ENCODE peak calls at places on chromosomes 3 and 15, in ten cellular contexts. One of them, this sample, is unnamed.

GRCh38 chr3:36696799-36697198 is 67.6 kb downstream of the DCLK3 start:
- DNase-seq in HFF-Myc: no peak
- DNase-seq in transverse colon: no peak
- DNase-seq in OCI-LY7: no peak
- DNase-seq in AG09309: no peak
- DNase-seq in body of pancreas: no peak
- DNase-seq in stomach: no peak
- DNase-seq in cardiac fibroblast: no peak
- DNase-seq in AG04450: no peak
- DNase-seq in cardiac muscle cell: no peak
- DNase-seq in this sample: no peak

GRCh38 chr15:67554580-67554979 is 12.1 kb downstream of the MAP2K5 start:
- DNase-seq in cardiac muscle cell: no peak
- DNase-seq in stomach: no peak
- DNase-seq in body of pancreas: no peak
- DNase-seq in OCI-LY7: no peak
- DNase-seq in AG09309: no peak
- DNase-seq in transverse colon: no peak
- DNase-seq in AG04450: no peak
- DNase-seq in cardiac fibroblast: no peak
- DNase-seq in HFF-Myc: no peak
- DNase-seq in this sample: no peak

GRCh38 chr3:38346584-38347410 is at the start of gene XYLB:
- DNase-seq in transverse colon: peak
- DNase-seq in stomach: peak
- DNase-seq in AG04450: peak
- DNase-seq in cardiac muscle cell: peak
- DNase-seq in AG09309: no peak
- DNase-seq in OCI-LY7: peak
- DNase-seq in HFF-Myc: no peak
- DNase-seq in cardiac fibroblast: peak
- DNase-seq in body of pancreas: peak
- DNase-seq in this sample: no peak

GRCh38 chr3:122576174-122576940 is 1.1 kb upstream of the PARP15 start:
- DNase-seq in transverse colon: no peak
- DNase-seq in cardiac muscle cell: no peak
- DNase-seq in cardiac fibroblast: no peak
- DNase-seq in AG04450: no peak
- DNase-seq in OCI-LY7: peak
- DNase-seq in stomach: no peak
- DNase-seq in body of pancreas: no peak
- DNase-seq in HFF-Myc: no peak
- DNase-seq in AG09309: no peak
- DNase-seq in this sample: no peak

GRCh38 chr3:58001979-58002378 is 6.2 kb upstream of the FLNB start:
- DNase-seq in AG04450: no peak
- DNase-seq in cardiac fibroblast: no peak
- DNase-seq in HFF-Myc: no peak
- DNase-seq in OCI-LY7: no peak
- DNase-seq in body of pancreas: no peak
- DNase-seq in cardiac muscle cell: no peak
- DNase-seq in AG09309: no peak
- DNase-seq in stomach: no peak
- DNase-seq in transverse colon: no peak
- DNase-seq in this sample: no peak

GRCh38 chr3:138082085-138082991 is 33.1 kb downstream of the DZIP1L start:
- DNase-seq in transverse colon: no peak
- DNase-seq in AG09309: peak
- DNase-seq in OCI-LY7: no peak
- DNase-seq in HFF-Myc: peak
- DNase-seq in cardiac fibroblast: peak
- DNase-seq in body of pancreas: no peak
- DNase-seq in AG04450: peak
- DNase-seq in stomach: peak
- DNase-seq in cardiac muscle cell: peak
- DNase-seq in this sample: no peak

GRCh38 chr3:23996058-23996457 is 51.0 kb downstream of the NR1D2 start:
- DNase-seq in cardiac fibroblast: no peak
- DNase-seq in AG09309: no peak
- DNase-seq in AG04450: peak
- DNase-seq in stomach: no peak
- DNase-seq in HFF-Myc: no peak
- DNase-seq in cardiac muscle cell: no peak
- DNase-seq in body of pancreas: no peak
- DNase-seq in transverse colon: no peak
- DNase-seq in OCI-LY7: no peak
- DNase-seq in this sample: no peak

GRCh38 chr3:136473716-136474326 is 223.7 kb downstream of the PCCB start:
- DNase-seq in cardiac muscle cell: peak
- DNase-seq in AG04450: peak
- DNase-seq in HFF-Myc: no peak
- DNase-seq in AG09309: peak
- DNase-seq in body of pancreas: no peak
- DNase-seq in cardiac fibroblast: peak
- DNase-seq in transverse colon: no peak
- DNase-seq in OCI-LY7: no peak
- DNase-seq in stomach: no peak
- DNase-seq in this sample: no peak

GRCh38 chr3:121574449-121574848 is 6.7 kb downstream of the ARGFX start:
- DNase-seq in cardiac muscle cell: peak
- DNase-seq in transverse colon: peak
- DNase-seq in OCI-LY7: no peak
- DNase-seq in stomach: peak
- DNase-seq in AG09309: no peak
- DNase-seq in HFF-Myc: no peak
- DNase-seq in AG04450: peak
- DNase-seq in cardiac fibroblast: peak
- DNase-seq in body of pancreas: peak
- DNase-seq in this sample: peak

GRCh38 chr3:110352841-110353595 is 718.6 kb upstream of the NECTIN3 start:
- DNase-seq in body of pancreas: no peak
- DNase-seq in HFF-Myc: no peak
- DNase-seq in transverse colon: no peak
- DNase-seq in OCI-LY7: no peak
- DNase-seq in stomach: no peak
- DNase-seq in AG09309: no peak
- DNase-seq in cardiac fibroblast: peak
- DNase-seq in AG04450: no peak
- DNase-seq in cardiac muscle cell: no peak
- DNase-seq in this sample: no peak

GRCh38 chr15:33424025-33424424 is 113.3 kb downstream of the RYR3 start:
- DNase-seq in stomach: no peak
- DNase-seq in AG04450: no peak
- DNase-seq in OCI-LY7: no peak
- DNase-seq in transverse colon: no peak
- DNase-seq in body of pancreas: no peak
- DNase-seq in cardiac muscle cell: no peak
- DNase-seq in AG09309: no peak
- DNase-seq in cardiac fibroblast: no peak
- DNase-seq in HFF-Myc: no peak
- DNase-seq in this sample: no peak

GRCh38 chr3:89527736-89528335 is 420.4 kb downstream of the EPHA3 start:
- DNase-seq in stomach: no peak
- DNase-seq in HFF-Myc: no peak
- DNase-seq in OCI-LY7: no peak
- DNase-seq in transverse colon: no peak
- DNase-seq in AG04450: no peak
- DNase-seq in cardiac fibroblast: no peak
- DNase-seq in body of pancreas: no peak
- DNase-seq in cardiac muscle cell: no peak
- DNase-seq in AG09309: no peak
- DNase-seq in this sample: no peak

GRCh38 chr3:65118912-65119499 is 431.2 kb upstream of the ADAMTS9 start:
- DNase-seq in stomach: no peak
- DNase-seq in AG04450: no peak
- DNase-seq in cardiac fibroblast: no peak
- DNase-seq in OCI-LY7: no peak
- DNase-seq in HFF-Myc: no peak
- DNase-seq in AG09309: no peak
- DNase-seq in transverse colon: no peak
- DNase-seq in body of pancreas: no peak
- DNase-seq in cardiac muscle cell: no peak
- DNase-seq in this sample: no peak

GRCh38 chr3:118938183-118938961 is 96.3 kb downstream of the IGSF11 start:
- DNase-seq in stomach: no peak
- DNase-seq in HFF-Myc: no peak
- DNase-seq in body of pancreas: no peak
- DNase-seq in cardiac muscle cell: peak
- DNase-seq in transverse colon: no peak
- DNase-seq in AG04450: no peak
- DNase-seq in cardiac fibroblast: peak
- DNase-seq in AG09309: no peak
- DNase-seq in OCI-LY7: no peak
- DNase-seq in this sample: peak

GRCh38 chr15:70353606-70354259 is 256.0 kb upstream of the TLE3 start:
- DNase-seq in cardiac muscle cell: no peak
- DNase-seq in transverse colon: no peak
- DNase-seq in AG09309: no peak
- DNase-seq in cardiac fibroblast: no peak
- DNase-seq in AG04450: no peak
- DNase-seq in HFF-Myc: no peak
- DNase-seq in OCI-LY7: no peak
- DNase-seq in stomach: peak
- DNase-seq in body of pancreas: no peak
- DNase-seq in this sample: no peak

GRCh38 chr3:189937302-189938255 is 183.1 kb downstream of the P3H2 start:
- DNase-seq in stomach: peak
- DNase-seq in cardiac fibroblast: peak
- DNase-seq in cardiac muscle cell: peak
- DNase-seq in HFF-Myc: peak
- DNase-seq in transverse colon: no peak
- DNase-seq in AG04450: peak
- DNase-seq in OCI-LY7: no peak
- DNase-seq in body of pancreas: no peak
- DNase-seq in AG09309: peak
- DNase-seq in this sample: peak

GRCh38 chr3:189941679-189942078 is 179.0 kb downstream of the P3H2 start:
- DNase-seq in cardiac muscle cell: peak
- DNase-seq in AG04450: no peak
- DNase-seq in transverse colon: no peak
- DNase-seq in HFF-Myc: no peak
- DNase-seq in stomach: peak
- DNase-seq in cardiac fibroblast: no peak
- DNase-seq in body of pancreas: peak
- DNase-seq in AG09309: no peak
- DNase-seq in OCI-LY7: no peak
- DNase-seq in this sample: peak

GRCh38 chr3:189942948-189943347 is 177.7 kb downstream of the P3H2 start:
- DNase-seq in AG09309: no peak
- DNase-seq in transverse colon: no peak
- DNase-seq in HFF-Myc: no peak
- DNase-seq in body of pancreas: no peak
- DNase-seq in stomach: no peak
- DNase-seq in AG04450: no peak
- DNase-seq in cardiac muscle cell: no peak
- DNase-seq in cardiac fibroblast: no peak
- DNase-seq in OCI-LY7: no peak
- DNase-seq in this sample: no peak

GRCh38 chr3:189944285-189945145 is 176.2 kb downstream of the P3H2 start:
- DNase-seq in stomach: peak
- DNase-seq in cardiac muscle cell: no peak
- DNase-seq in cardiac fibroblast: no peak
- DNase-seq in OCI-LY7: no peak
- DNase-seq in AG04450: no peak
- DNase-seq in AG09309: no peak
- DNase-seq in transverse colon: peak
- DNase-seq in body of pancreas: no peak
- DNase-seq in HFF-Myc: no peak
- DNase-seq in this sample: no peak

GRCh38 chr3:189941125-189941524 is 179.6 kb downstream of the P3H2 start:
- DNase-seq in cardiac muscle cell: no peak
- DNase-seq in body of pancreas: peak
- DNase-seq in AG04450: no peak
- DNase-seq in OCI-LY7: no peak
- DNase-seq in stomach: peak
- DNase-seq in transverse colon: no peak
- DNase-seq in AG09309: no peak
- DNase-seq in cardiac fibroblast: no peak
- DNase-seq in HFF-Myc: no peak
- DNase-seq in this sample: no peak
- TF ChIP-seq CTCF in cardiac muscle cell: no peak
- TF ChIP-seq CTCF in body of pancreas: no peak
- TF ChIP-seq CTCF in AG04450: no peak
- TF ChIP-seq CTCF in OCI-LY7: no peak
- TF ChIP-seq CTCF in stomach: no peak
- TF ChIP-seq CTCF in transverse colon: no peak
- TF ChIP-seq CTCF in AG09309: no peak
- TF ChIP-seq CTCF in cardiac fibroblast: no peak
- TF ChIP-seq CTCF in HFF-Myc: no peak
- TF ChIP-seq CTCF in this sample: no peak

GRCh38 chr3:4819761-4820160 is 159.5 kb upstream of the BHLHE40 start:
- DNase-seq in AG09309: no peak
- DNase-seq in cardiac muscle cell: no peak
- DNase-seq in stomach: no peak
- DNase-seq in transverse colon: no peak
- DNase-seq in HFF-Myc: no peak
- DNase-seq in OCI-LY7: no peak
- DNase-seq in body of pancreas: no peak
- DNase-seq in AG04450: no peak
- DNase-seq in cardiac fibroblast: no peak
- DNase-seq in this sample: no peak
- H3K4me3 ChIP-seq in AG09309: no peak
- H3K4me3 ChIP-seq in cardiac muscle cell: no peak
- H3K4me3 ChIP-seq in stomach: no peak
- H3K4me3 ChIP-seq in transverse colon: no peak
- H3K4me3 ChIP-seq in HFF-Myc: no peak
- H3K4me3 ChIP-seq in OCI-LY7: no peak
- H3K4me3 ChIP-seq in body of pancreas: no peak
- H3K4me3 ChIP-seq in AG04450: no peak
- H3K4me3 ChIP-seq in cardiac fibroblast: no peak
- H3K4me3 ChIP-seq in this sample: no peak

DNA sequence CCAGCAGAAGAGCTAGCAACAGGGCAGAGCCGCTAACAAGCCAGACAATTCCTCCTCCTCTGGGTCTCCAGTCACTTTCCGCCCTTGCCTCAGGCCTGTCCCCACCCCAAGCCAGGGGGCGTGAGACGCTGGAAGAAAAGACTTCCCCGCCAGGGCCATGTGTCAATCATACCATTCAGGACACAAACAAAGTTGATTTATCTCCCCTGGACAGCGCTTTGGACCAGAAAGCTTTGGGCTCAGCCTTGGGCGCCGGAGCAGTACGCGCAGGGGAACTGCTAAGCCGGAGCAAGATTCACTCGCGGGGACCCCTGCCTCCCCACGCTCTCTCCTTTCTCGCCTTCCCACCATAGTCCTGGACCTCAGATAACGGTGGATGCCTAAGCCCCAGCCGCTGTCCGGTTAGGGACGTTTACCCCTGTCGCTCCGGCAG is 479 bp downstream of the LRRC2 start:
- DNase-seq in body of pancreas: no peak
- DNase-seq in cardiac muscle cell: no peak
- DNase-seq in stomach: no peak
- DNase-seq in transverse colon: no peak
- DNase-seq in OCI-LY7: no peak
- DNase-seq in AG09309: no peak
- DNase-seq in cardiac fibroblast: no peak
- DNase-seq in AG04450: no peak
- DNase-seq in HFF-Myc: no peak
- DNase-seq in this sample: no peak
- TF ChIP-seq CTCF in body of pancreas: no peak
- TF ChIP-seq CTCF in cardiac muscle cell: no peak
- TF ChIP-seq CTCF in stomach: no peak
- TF ChIP-seq CTCF in transverse colon: no peak
- TF ChIP-seq CTCF in OCI-LY7: no peak
- TF ChIP-seq CTCF in AG09309: no peak
- TF ChIP-seq CTCF in cardiac fibroblast: no peak
- TF ChIP-seq CTCF in AG04450: no peak
- TF ChIP-seq CTCF in HFF-Myc: no peak
- TF ChIP-seq CTCF in this sample: peak

GRCh38 chr3:50609071-50609742 is 2.4 kb downstream of the CISH start:
- DNase-seq in cardiac fibroblast: no peak
- DNase-seq in body of pancreas: no peak
- DNase-seq in OCI-LY7: no peak
- DNase-seq in stomach: no peak
- DNase-seq in cardiac muscle cell: no peak
- DNase-seq in AG09309: no peak
- DNase-seq in AG04450: no peak
- DNase-seq in transverse colon: no peak
- DNase-seq in HFF-Myc: no peak
- DNase-seq in this sample: no peak
- H3K4me3 ChIP-seq in cardiac fibroblast: no peak
- H3K4me3 ChIP-seq in body of pancreas: no peak
- H3K4me3 ChIP-seq in OCI-LY7: no peak
- H3K4me3 ChIP-seq in stomach: peak
- H3K4me3 ChIP-seq in cardiac muscle cell: no peak
- H3K4me3 ChIP-seq in AG09309: no peak
- H3K4me3 ChIP-seq in AG04450: no peak
- H3K4me3 ChIP-seq in transverse colon: no peak
- H3K4me3 ChIP-seq in HFF-Myc: no peak
- H3K4me3 ChIP-seq in this sample: no peak